ENCODE peak calls at places on chromosomes 7 and 10, in five cellular contexts. O, M, Z, W and Q are unnamed samples.
A peak's percentile ranks its signal among the peaks of the same experiment; 100 is the strongest.

GRCh38 chr10:26254616-26255015 is 38.0 kb downstream of the GAD2 start:
- DNase-seq in O (no peak), Z (no peak), W (no peak), M (no peak), Q (no peak)

GRCh38 chr10:88270871-88271713 is 312.0 kb downstream of the RNLS start:
- DNase-seq in Z (no peak), M (peak; percentile 71), O (peak; percentile 15), W (peak; percentile 65), Q (no peak)

GRCh38 chr10:31803606-31804195 is 124.9 kb downstream of the ARHGAP12 start:
- DNase-seq in M (no peak), W (no peak), Z (no peak), O (no peak), Q (no peak)

GRCh38 chr7:134483296-134483695 is 24.4 kb upstream of the AKR1B1 start:
- DNase-seq in Z (no peak), O (no peak), W (no peak), M (no peak), Q (no peak)

GRCh38 chr7:47317537-47317936 is 264.4 kb downstream of the TNS3 start:
- DNase-seq in W (no peak), M (no peak), Z (no peak), O (no peak), Q (no peak)

GRCh38 chr10:36888925-36889573 is 236.3 kb upstream of the ANKRD30A start:
- DNase-seq in O (peak; percentile 54), M (peak; percentile 34), W (no peak), Z (peak; percentile 9), Q (peak; percentile 16)

GRCh38 chr10:101310528-101311439 is 43.2 kb upstream of the BTRC start:
- DNase-seq in W (no peak), Z (no peak), O (no peak), M (no peak), Q (no peak)

GRCh38 chr10:70234668-70235447 is 1.6 kb upstream of the PPA1 start:
- DNase-seq in M (no peak), Z (no peak), O (no peak), W (no peak), Q (no peak)

GRCh38 chr7:27201231-27202017 is 1.5 kb upstream of the HOXA13 start:
- DNase-seq in Z (no peak), W (peak; percentile 35), M (no peak), O (no peak), Q (no peak)

GRCh38 chr10:73232887-73233286 is 14.2 kb downstream of the DNAJC9 start:
- DNase-seq in O (no peak), W (no peak), M (no peak), Z (no peak), Q (no peak)